ENCODE peak calls at places on chromosomes 1 and 21, in ten cellular contexts. C is A673, R is left ventricle myocardium inferior, P is Karpas-422, D is MM.1S, G is pancreas, I is uterus, Q is endothelial cell of umbilical vein, L is ascending aorta, U is tibial nerve. N is an unnamed sample.

GRCh38 chr1:29517251-29518080 is 281.1 kb downstream of the PTPRU start:
- DNase-seq in D (no peak), I (no peak), L (no peak), R (no peak), P (no peak), C (no peak), Q (no peak), G (no peak), U (no peak), N (peak)

GRCh38 chr1:28415246-28415645 is 45.7 kb downstream of the PHACTR4 start:
- DNase-seq in Q (no peak), L (no peak), D (no peak), G (no peak), P (no peak), I (no peak), C (peak), R (no peak), U (no peak), N (no peak)

GRCh38 chr1:189803364-189803763 is 674.3 kb downstream of the BRINP3 start:
- DNase-seq in P (no peak), Q (no peak), C (no peak), I (no peak), L (no peak), G (no peak), R (no peak), D (no peak), U (no peak), N (no peak)

GRCh38 chr1:214952648-214953047 is 129.9 kb upstream of the KCNK2 start:
- DNase-seq in R (no peak), L (no peak), G (no peak), I (no peak), P (no peak), D (no peak), C (peak), U (no peak), Q (no peak), N (no peak)

GRCh38 chr1:218846166-218846565 is 327.5 kb upstream of the LYPLAL1 start:
- DNase-seq in I (no peak), U (no peak), L (no peak), Q (no peak), G (no peak), P (no peak), C (no peak), R (no peak), D (no peak), N (no peak)

GRCh38 chr1:115677570-115677969 is 35.8 kb downstream of the VANGL1 start:
- DNase-seq in D (no peak), L (no peak), C (no peak), G (no peak), P (no peak), R (no peak), Q (no peak), I (no peak), U (no peak), N (no peak)

GRCh38 chr1:229022595-229023350 is 248.1 kb upstream of the RAB4A start:
- DNase-seq in G (no peak), R (peak), U (no peak), I (no peak), D (no peak), Q (no peak), C (no peak), L (no peak), P (no peak), N (no peak)

GRCh38 chr1:53291574-53291973 is 36.3 kb downstream of the LRP8 start:
- DNase-seq in C (peak), U (no peak), P (peak), L (no peak), Q (no peak), I (no peak), D (no peak), G (no peak), R (no peak), N (no peak)

GRCh38 chr1:164587617-164588367 is 28.8 kb downstream of the PBX1 start:
- DNase-seq in R (no peak), P (no peak), D (no peak), U (no peak), C (no peak), L (no peak), I (no peak), G (no peak), Q (peak), N (no peak)

GRCh38 chr1:117674521-117675400 is 68.9 kb downstream of the TENT5C start:
- DNase-seq in G (no peak), C (peak), L (no peak), U (no peak), D (peak), I (no peak), R (no peak), Q (no peak), P (peak), N (peak)

GRCh38 chr1:185939142-185939541 is 205.0 kb downstream of the HMCN1 start:
- DNase-seq in R (no peak), Q (no peak), P (no peak), D (no peak), L (no peak), U (no peak), G (no peak), I (no peak), C (peak), N (no peak)

GRCh38 chr1:53902235-53902920 is 8.4 kb downstream of the DIO1 start:
- DNase-seq in G (no peak), U (no peak), L (no peak), Q (no peak), R (no peak), I (no peak), P (no peak), D (no peak), C (no peak), N (no peak)

GRCh38 chr1:84300991-84301758 is at the start of gene SAMD13:
- DNase-seq in U (peak), G (peak), R (peak), I (peak), L (peak), Q (peak), D (peak), P (peak), C (peak), N (no peak)

GRCh38 chr1:61357539-61357938 is 275.2 kb downstream of the NFIA start:
- DNase-seq in C (no peak), D (no peak), Q (no peak), P (no peak), I (no peak), G (no peak), U (no peak), R (no peak), L (no peak), N (no peak)

GRCh38 chr1:58819719-58820118 is 35.9 kb upstream of the JUN start:
- DNase-seq in G (no peak), C (no peak), L (no peak), I (no peak), P (no peak), U (no peak), Q (peak), D (no peak), R (no peak), N (no peak)

GRCh38 chr21:20970691-20971090 is 27.5 kb upstream of the NCAM2 start:
- DNase-seq in I (no peak), G (no peak), C (no peak), U (no peak), L (no peak), Q (no peak), D (no peak), R (no peak), P (no peak), N (no peak)

GRCh38 chr1:227234998-227235405 is 83.3 kb downstream of the CDC42BPA start:
- DNase-seq in Q (peak), R (no peak), L (no peak), G (no peak), I (no peak), D (peak), P (peak), C (peak), U (peak), N (no peak)

GRCh38 chr1:115674011-115674410 is 32.2 kb downstream of the VANGL1 start:
- DNase-seq in R (no peak), L (no peak), Q (no peak), C (no peak), G (no peak), D (no peak), I (no peak), P (no peak), U (no peak), N (no peak)

GRCh38 chr1:222792744-222793143 is 22.1 kb upstream of the DISP1 start:
- DNase-seq in G (no peak), Q (peak), U (no peak), R (no peak), I (no peak), L (no peak), P (peak), D (no peak), C (peak), N (no peak)

GRCh38 chr1:236608930-236609726 is 4.8 kb upstream of the HEATR1 start:
- DNase-seq in R (peak), Q (peak), I (peak), P (peak), U (no peak), C (peak), D (peak), L (no peak), G (peak), N (no peak)

GRCh38 chr1:202802998-202803932 is 5.0 kb downstream of the KDM5B start:
- DNase-seq in D (no peak), Q (peak), C (peak), I (no peak), L (no peak), U (no peak), R (no peak), P (no peak), G (no peak), N (no peak)

GRCh38 chr1:38055965-38056364 is 9.4 kb upstream of the POU3F1 start:
- DNase-seq in C (no peak), Q (no peak), I (no peak), U (no peak), R (no peak), G (no peak), D (no peak), P (no peak), L (no peak), N (no peak)

DNA sequence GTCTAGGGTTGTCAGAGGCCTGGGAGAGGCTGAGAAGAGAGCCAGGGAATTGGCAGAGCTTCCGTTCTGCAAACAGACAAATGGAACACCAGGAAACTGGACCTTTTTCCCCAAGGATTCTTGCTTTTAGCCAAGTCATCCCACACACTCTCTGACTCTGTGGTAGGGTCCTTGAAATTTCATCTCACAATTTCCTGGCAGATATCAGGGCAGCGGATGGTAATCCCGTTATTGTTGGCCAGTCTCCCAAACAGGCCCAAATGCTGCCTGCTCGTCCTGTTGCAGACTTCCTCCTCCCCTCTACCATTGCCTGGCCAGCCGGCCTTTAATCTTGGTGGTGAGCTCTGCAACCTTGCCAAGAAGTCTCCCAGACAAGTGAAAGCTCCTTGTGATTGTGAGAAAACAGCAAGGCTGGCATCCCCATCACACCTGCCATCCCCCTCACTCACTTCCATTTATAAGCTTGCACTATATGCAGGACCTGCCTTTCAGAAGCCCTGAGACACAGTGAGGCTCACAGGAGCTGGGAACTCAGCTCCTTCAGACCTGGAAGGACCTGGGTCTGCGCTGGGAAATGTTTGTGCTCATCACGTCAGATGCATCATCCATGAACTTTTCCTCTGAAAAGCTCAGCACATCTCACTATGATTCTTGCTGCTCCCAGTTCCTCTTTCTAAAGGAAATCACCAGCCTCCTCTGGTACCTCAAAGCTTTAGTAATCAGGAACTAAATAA is 13.6 kb upstream of the SRP9 start:
- DNase-seq in D (no peak), P (no peak), R (no peak), U (no peak), I (no peak), L (no peak), C (no peak), Q (peak), G (no peak), N (no peak)
- H3K4me3 ChIP-seq in D (no peak), P (no peak), R (no peak), U (no peak), I (no peak), L (peak), C (no peak), Q (no peak), G (no peak), N (no peak)

GRCh38 chr1:159947942-159948341 is 2.5 kb upstream of the IGSF9 start:
- DNase-seq in I (no peak), P (no peak), C (no peak), L (no peak), R (no peak), Q (no peak), U (no peak), D (no peak), G (no peak), N (no peak)
- H3K27ac ChIP-seq in I (no peak), P (no peak), C (no peak), L (no peak), R (no peak), Q (no peak), U (no peak), D (no peak), G (no peak), N (no peak)

GRCh38 chr1:244231572-244232315 is 180.7 kb downstream of the ZBTB18 start:
- DNase-seq in C (peak), P (no peak), L (no peak), Q (no peak), D (no peak), U (no peak), R (no peak), G (peak), I (no peak), N (no peak)
- H3K4me3 ChIP-seq in C (peak), P (no peak), L (peak), Q (no peak), D (no peak), U (no peak), R (peak), G (peak), I (no peak), N (peak)

GRCh38 chr21:26117324-26117971 is 53.1 kb downstream of the APP start:
- DNase-seq in U (no peak), I (no peak), R (no peak), L (no peak), C (no peak), G (no peak), P (no peak), D (peak), Q (no peak), N (no peak)

GRCh38 chr21:26117972-26118367 is 52.6 kb downstream of the APP start:
- DNase-seq in I (no peak), U (no peak), L (no peak), P (no peak), G (no peak), C (no peak), D (no peak), Q (no peak), R (no peak), N (no peak)

GRCh38 chr21:26120833-26121232 is 49.7 kb downstream of the APP start:
- DNase-seq in G (no peak), Q (no peak), R (no peak), L (no peak), I (no peak), P (no peak), D (no peak), C (no peak), U (no peak), N (no peak)

GRCh38 chr21:26118928-26119540 is 51.5 kb downstream of the APP start:
- DNase-seq in C (no peak), Q (no peak), L (no peak), R (no peak), I (no peak), U (no peak), D (no peak), G (no peak), P (no peak), N (no peak)

GRCh38 chr21:26119906-26120305 is 50.7 kb downstream of the APP start:
- DNase-seq in L (no peak), U (no peak), G (no peak), Q (no peak), C (no peak), R (no peak), I (no peak), D (no peak), P (no peak), N (no peak)
- H3K27ac ChIP-seq in L (no peak), U (no peak), G (no peak), Q (no peak), C (no peak), R (no peak), I (no peak), D (no peak), P (no peak), N (no peak)

GRCh38 chr1:112509005-112509659 is 367 bp downstream of the WNT2B start:
- DNase-seq in G (peak), D (no peak), L (no peak), I (no peak), R (no peak), U (no peak), Q (peak), P (no peak), C (no peak), N (no peak)
- H3K4me3 ChIP-seq in G (peak), D (no peak), L (peak), I (peak), R (peak), U (peak), Q (peak), P (no peak), C (peak), N (peak)

DNA sequence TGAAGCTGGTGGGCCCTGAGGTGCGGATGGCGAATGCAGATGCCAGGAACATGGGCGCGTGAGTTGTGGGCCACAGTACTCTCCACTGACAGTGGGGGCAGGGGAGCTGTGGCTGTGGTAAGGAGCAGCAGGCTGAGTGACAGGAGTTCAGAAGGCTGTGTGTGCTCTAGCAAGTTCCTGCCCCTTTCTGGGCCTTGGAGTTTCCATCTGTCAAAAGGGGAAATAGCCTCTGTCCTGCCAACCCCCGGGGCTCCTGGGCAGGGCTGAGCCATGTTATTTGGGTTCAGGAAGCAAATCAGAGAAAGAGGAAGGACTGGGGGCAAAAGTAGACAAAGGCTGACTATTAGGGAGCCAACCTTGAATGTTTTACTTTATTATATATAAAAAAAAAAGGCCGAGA is 19.5 kb upstream of the MFN2 start:
- DNase-seq in R (no peak), D (no peak), G (no peak), U (no peak), Q (peak), P (peak), L (no peak), C (no peak), I (no peak), N (no peak)
- H3K27ac ChIP-seq in R (peak), D (no peak), G (no peak), U (no peak), Q (no peak), P (no peak), L (no peak), C (peak), I (no peak), N (no peak)

GRCh38 chr1:87132664-87133000 is 196.0 kb upstream of the LMO4 start:
- DNase-seq in R (no peak), I (no peak), G (no peak), Q (no peak), L (no peak), P (no peak), D (no peak), U (no peak), C (no peak), N (no peak)
- H3K4me3 ChIP-seq in R (peak), I (peak), G (no peak), Q (no peak), L (peak), P (no peak), D (no peak), U (peak), C (no peak), N (peak)

DNA sequence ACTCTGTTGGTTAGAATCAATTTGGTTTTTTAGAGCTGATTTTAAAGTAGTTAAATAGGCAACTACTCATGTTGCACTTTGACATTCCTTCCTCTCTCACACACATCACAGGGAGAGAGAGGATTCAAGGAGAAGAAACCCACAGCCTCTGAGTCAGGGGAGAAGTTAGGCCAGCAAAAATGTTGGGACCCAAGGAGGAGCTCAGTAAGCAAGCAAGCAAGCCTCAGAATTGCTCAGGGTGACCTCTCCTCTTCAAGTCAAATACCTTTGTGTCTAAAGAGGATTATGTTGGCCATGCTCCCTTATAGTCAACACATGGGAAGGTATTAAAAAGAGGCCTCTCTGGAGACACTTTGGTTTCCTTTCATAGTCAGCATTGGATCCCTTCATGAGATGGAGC is 80.5 kb upstream of the WARS2 start:
- DNase-seq in G (no peak), P (no peak), U (no peak), I (no peak), D (no peak), C (no peak), L (no peak), Q (no peak), R (no peak), N (no peak)
- H3K27ac ChIP-seq in G (no peak), P (no peak), U (no peak), I (no peak), D (no peak), C (no peak), L (no peak), Q (no peak), R (no peak), N (no peak)

DNA sequence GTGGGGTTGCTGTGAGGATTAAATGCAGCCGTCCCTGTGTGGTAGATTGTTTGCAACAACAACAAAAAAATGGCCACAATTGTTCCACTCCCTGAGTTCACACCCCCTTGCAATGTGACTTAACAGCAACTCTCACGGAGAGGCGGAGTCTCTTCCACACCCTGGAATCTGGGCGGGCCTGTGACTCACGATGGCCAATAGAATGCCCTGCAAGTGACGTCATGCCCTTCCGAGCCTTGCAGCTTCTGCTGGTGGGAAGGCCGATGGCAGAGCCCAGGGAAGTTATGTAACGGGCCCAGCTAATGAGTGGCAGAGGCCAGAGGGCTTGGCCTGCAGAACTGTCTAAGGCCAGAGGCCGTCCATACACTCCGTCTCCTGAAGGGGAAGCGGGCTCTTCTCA is 87.9 kb downstream of the RIPK4 start:
- DNase-seq in C (peak), R (peak), G (peak), U (peak), P (peak), L (peak), I (peak), Q (peak), D (peak), N (peak)
- H3K4me3 ChIP-seq in C (no peak), R (no peak), G (no peak), U (no peak), P (no peak), L (no peak), I (no peak), Q (no peak), D (no peak), N (peak)

N was measured in coronary artery.